ENCODE peak calls at places on chromosomes 13 and 19, in ten cellular contexts. Z is foreskin keratinocyte; X is heart left ventricle; V is Peyer's patch; S is fibroblast of lung; K is naive thymus-derived CD4-positive, alpha-beta T cell; T is adrenal gland; A is brain microvascular endothelial cell; E is A549; Y is small intestine. M is an unnamed sample.

GRCh38 chr19:38769635-38770211 is 3.6 kb downstream of the LGALS7 start:
- DNase-seq in V (peak; percentile 95), K (peak; percentile 86), T (peak; percentile 87), X (peak; percentile 93), A (peak; percentile 69), S (peak; percentile 71), Y (peak; percentile 85), Z (peak; percentile 68), E (peak; percentile 77), M (no peak)

GRCh38 chr13:113533441-113533840 is 42.9 kb upstream of the DCUN1D2 start:
- DNase-seq in E (no peak), V (no peak), S (peak; percentile 36), K (no peak), X (peak; percentile 57), A (no peak), T (peak; percentile 77), Z (peak; percentile 38), Y (no peak), M (peak; percentile 53)

GRCh38 chr19:8305798-8306197 is 2.4 kb downstream of the CD320 start:
- DNase-seq in A (no peak), S (no peak), E (no peak), T (peak; percentile 21), Z (no peak), V (peak; percentile 15), K (no peak), Y (no peak), X (peak; percentile 25), M (no peak)

GRCh38 chr19:42277821-42278809 is 9.1 kb downstream of the CIC start:
- DNase-seq in Z (peak; percentile 79), E (no peak), A (no peak), Y (peak; percentile 48), X (no peak), K (no peak), T (peak; percentile 69), V (no peak), S (no peak), M (no peak)

GRCh38 chr13:39283062-39283461 is 244.8 kb downstream of the NHLRC3 start:
- DNase-seq in X (no peak), Y (no peak), V (no peak), S (no peak), T (no peak), Z (no peak), A (no peak), K (no peak), E (no peak), M (no peak)

GRCh38 chr19:34588846-34589245 is 88.1 kb downstream of the SCGB2B2 start:
- DNase-seq in K (no peak), A (no peak), Z (no peak), V (no peak), S (no peak), X (no peak), Y (no peak), E (no peak), T (no peak), M (no peak)

GRCh38 chr13:100089633-100090032 is 740 bp downstream of the PCCA start:
- DNase-seq in T (no peak), E (no peak), S (peak; percentile 17), K (peak; percentile 25), X (no peak), A (no peak), Z (no peak), V (no peak), Y (peak; percentile 41), M (no peak)

GRCh38 chr13:84470528-84470927 is 588.3 kb upstream of the SLITRK1 start:
- DNase-seq in E (no peak), T (no peak), K (no peak), V (no peak), Z (no peak), S (no peak), Y (no peak), A (no peak), X (no peak), M (no peak)

GRCh38 chr19:55230780-55231179 is 2.2 kb upstream of the TMEM86B start:
- DNase-seq in S (no peak), E (no peak), Y (no peak), Z (no peak), T (no peak), X (no peak), A (no peak), K (no peak), V (no peak), M (no peak)

GRCh38 chr13:80458546-80458945 is 117.6 kb upstream of the SPRY2 start:
- DNase-seq in A (peak; percentile 62), X (no peak), T (no peak), V (no peak), E (no peak), S (no peak), Z (no peak), K (no peak), Y (no peak), M (no peak)

GRCh38 chr13:80452279-80452678 is 111.4 kb upstream of the SPRY2 start:
- DNase-seq in T (no peak), Z (no peak), A (no peak), E (no peak), K (no peak), X (no peak), S (no peak), V (no peak), Y (no peak), M (no peak)

GRCh38 chr13:80448725-80449124 is 107.8 kb upstream of the SPRY2 start:
- DNase-seq in Z (no peak), X (no peak), T (no peak), K (no peak), E (no peak), Y (no peak), A (no peak), V (no peak), S (no peak), M (no peak)

DNA sequence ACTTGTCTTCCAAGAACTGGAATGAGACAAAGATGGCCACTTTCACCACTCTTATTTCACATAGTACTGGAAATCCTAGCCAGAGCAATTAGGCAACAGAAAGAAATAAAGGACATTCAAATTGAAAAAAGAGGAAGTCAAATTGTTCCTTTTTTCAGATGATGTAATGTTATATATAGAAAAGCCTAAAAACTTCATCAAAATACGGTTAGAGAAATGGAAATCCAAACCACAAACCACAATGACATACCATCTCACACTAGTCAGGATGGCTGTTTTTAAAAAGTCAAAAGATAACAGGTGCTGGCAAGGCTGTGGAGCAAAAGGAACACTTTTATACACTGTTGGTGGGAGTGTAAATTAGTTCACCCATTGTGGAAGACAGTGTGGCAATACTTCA is 113.3 kb upstream of the SPRY2 start:
- DNase-seq in T (no peak), K (no peak), V (no peak), Y (no peak), A (peak; percentile 55), E (no peak), Z (peak; percentile 36), S (peak; percentile 79), X (no peak), M (no peak)
- H3K27ac ChIP-seq in T (no peak overlapping the region), K (no peak overlapping the region), V (no peak overlapping the region), Y (no peak overlapping the region), A (no peak overlapping the region), E (no peak overlapping the region), Z (no peak overlapping the region), S (no peak overlapping the region), X (no peak overlapping the region), M (no peak overlapping the region)

GRCh38 chr19:44809856-44810554 is 1.1 kb downstream of the BCAM start:
- DNase-seq in Z (no peak), X (no peak), E (no peak), V (no peak), A (no peak), T (no peak), K (no peak), Y (no peak), S (no peak), M (no peak)

GRCh38 chr19:44807652-44808462 is 1.0 kb upstream of the BCAM start:
- DNase-seq in X (no peak), S (peak; percentile 43), K (no peak), E (peak; percentile 82), A (peak; percentile 2), Y (peak; percentile 19), T (peak; percentile 36), V (no peak), Z (peak; percentile 47), M (no peak)

GRCh38 chr19:44807162-44807561 is 1.7 kb upstream of the BCAM start:
- DNase-seq in A (no peak), X (no peak), Z (peak; percentile 95), S (no peak), K (no peak), Y (peak; percentile 71), T (peak; percentile 33), E (peak; percentile 79), V (no peak), M (peak; percentile 64)

GRCh38 chr19:44810555-44811447 is 1.9 kb downstream of the BCAM start:
- DNase-seq in K (no peak), S (no peak), T (no peak), E (no peak), Y (no peak), A (no peak), Z (no peak), X (no peak), V (no peak), M (no peak)

GRCh38 chr19:44808463-44809371 is at the start of gene BCAM:
- DNase-seq in Y (no peak), T (peak; percentile 79), A (no peak), E (peak; percentile 93), K (no peak), S (peak; percentile 70), X (peak; percentile 87), Z (no peak), V (peak; percentile 23), M (no peak)
- H3K27ac ChIP-seq in Y (peak within 1 kb of the TSS; percentile 51), T (no peak within 1 kb of the TSS), A (no peak within 1 kb of the TSS), E (peak within 1 kb of the TSS; percentile 89), K (no peak within 1 kb of the TSS), S (no peak within 1 kb of the TSS), X (peak within 1 kb of the TSS; percentile 86), Z (no peak within 1 kb of the TSS), V (peak within 1 kb of the TSS; percentile 49), M (peak within 1 kb of the TSS; percentile 60)

DNA sequence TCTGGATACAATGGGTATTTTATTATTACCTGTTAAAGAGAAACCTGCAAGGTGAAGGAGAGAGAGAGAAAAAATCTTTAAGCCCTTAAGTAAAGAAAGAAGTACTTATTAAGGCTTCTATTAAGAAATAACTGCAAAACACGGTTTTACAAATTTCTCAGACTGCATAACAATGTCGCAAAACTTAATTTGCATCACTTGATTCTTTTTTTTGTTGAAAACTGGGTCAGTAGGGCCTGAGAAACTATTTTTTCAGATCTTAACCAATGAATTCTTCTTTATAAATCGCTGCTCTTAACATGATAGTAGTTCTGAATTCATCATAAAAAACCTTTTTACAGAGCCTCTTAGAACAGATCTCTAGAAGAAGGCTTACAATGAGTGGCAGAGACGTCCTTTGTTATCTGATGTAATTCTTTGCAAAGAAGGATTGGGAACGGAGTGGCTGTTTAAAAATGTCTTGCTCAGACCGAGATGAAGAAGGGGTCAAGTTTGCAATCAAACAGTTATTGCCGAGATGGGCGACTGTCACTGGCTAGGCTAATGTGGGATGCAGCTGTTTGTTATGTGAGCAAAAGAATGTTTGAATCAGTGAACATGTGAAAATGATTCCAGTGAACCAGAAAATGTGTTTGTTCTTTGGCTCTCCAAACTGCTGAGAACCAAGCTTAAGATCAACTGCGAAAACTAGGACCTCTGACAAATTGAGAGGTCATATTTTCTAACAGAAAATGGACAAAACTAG is 76.4 kb downstream of the ZNF536 start:
- DNase-seq in V (no peak), K (no peak), S (no peak), Z (no peak), E (no peak), X (no peak), T (no peak), Y (no peak), A (no peak), M (no peak)
- H3K27ac ChIP-seq in V (no peak overlapping the region), K (no peak overlapping the region), S (no peak overlapping the region), Z (no peak overlapping the region), E (no peak overlapping the region), X (no peak overlapping the region), T (no peak overlapping the region), Y (no peak overlapping the region), A (no peak overlapping the region), M (no peak overlapping the region)

GRCh38 chr13:27666951-27667350 is 45.3 kb downstream of the POLR1D start:
- DNase-seq in S (no peak), K (no peak), A (no peak), E (no peak), V (no peak), T (no peak), Z (no peak), X (no peak), Y (no peak), M (no peak)
- H3K27ac ChIP-seq in S (no peak overlapping the region), K (no peak overlapping the region), A (no peak overlapping the region), E (no peak overlapping the region), V (no peak overlapping the region), T (no peak overlapping the region), Z (no peak overlapping the region), X (no peak overlapping the region), Y (no peak overlapping the region), M (no peak overlapping the region)

M was measured in epithelial cell of prostate.